ENCODE peak calls at places on chromosome X, in seven cellular contexts. F is activated naive CD8-positive, alpha-beta T cell treated with anti-CD3 and anti-CD28 coated beads, Interleukin-2, amount 10 ng/mL, durations not matched to agents 7 days and 5 days; C is BJ; G is epithelial cell of esophagus; R is GM12891; X is HFF-Myc; V is posterior cingulate gyrus. Z is an unnamed sample.

GRCh38 chrX:54397113-54397512 is 39.3 kb upstream of the WNK3 start:
- DNase-seq in G (peak), C (no peak), V (no peak), X (no peak), F (no peak), R (no peak), Z (no peak)

GRCh38 chrX:107684956-107685385 is 56.7 kb downstream of the PRPS1 start:
- DNase-seq in R (no peak), F (peak), X (peak), G (peak), C (no peak), V (no peak), Z (peak)

GRCh38 chrX:44978976-44979375 is 106.0 kb downstream of the KDM6A start:
- DNase-seq in F (no peak), R (no peak), C (no peak), X (no peak), G (no peak), V (no peak), Z (no peak)

GRCh38 chrX:123339201-123339905 is 155.3 kb downstream of the GRIA3 start:
- DNase-seq in R (no peak), G (peak), C (peak), F (no peak), X (no peak), V (no peak), Z (no peak)

GRCh38 chrX:71909956-71910355 is 689 bp upstream of the NHSL2 start:
- DNase-seq in X (no peak), G (no peak), F (no peak), R (no peak), C (no peak), V (no peak), Z (no peak)

GRCh38 chrX:42755820-42756219 is 22.1 kb downstream of the PPP1R2C start:
- DNase-seq in G (peak), F (no peak), V (peak), C (peak), R (no peak), X (no peak), Z (peak)

GRCh38 chrX:116317409-116317808 is 119.0 kb upstream of the SLC6A14 start:
- DNase-seq in X (peak), V (no peak), G (peak), R (no peak), C (no peak), F (no peak), Z (peak)

GRCh38 chrX:24153175-24153795 is 3.8 kb downstream of the ZFX start:
- DNase-seq in C (no peak), F (no peak), X (no peak), V (no peak), G (peak), R (no peak), Z (no peak)

GRCh38 chrX:132564026-132564425 is 75.2 kb upstream of the MBNL3 start:
- DNase-seq in X (peak), F (no peak), G (no peak), C (no peak), R (no peak), V (no peak), Z (no peak)

GRCh38 chrX:39491548-39492297 is 606.0 kb downstream of the BCOR start:
- DNase-seq in G (no peak), C (no peak), X (no peak), F (peak), V (no peak), R (no peak), Z (no peak)

GRCh38 chrX:40446927-40447326 is 133.8 kb upstream of the ATP6AP2 start:
- DNase-seq in C (no peak), G (no peak), V (no peak), X (no peak), F (no peak), R (no peak), Z (no peak)

GRCh38 chrX:108122748-108123147 is 31.2 kb downstream of the ATG4A start:
- DNase-seq in R (no peak), X (peak), G (peak), F (no peak), C (peak), V (no peak), Z (no peak)

GRCh38 chrX:20235755-20236154 is 31.0 kb downstream of the RPS6KA3 start:
- DNase-seq in R (no peak), G (no peak), F (no peak), X (no peak), V (no peak), C (no peak), Z (no peak)

GRCh38 chrX:54042609-54043010 is 1.7 kb downstream of the PHF8 start:
- DNase-seq in R (peak), C (no peak), X (no peak), G (peak), F (peak), V (no peak), Z (peak)

GRCh38 chrX:151975736-151976275 is 1.3 kb upstream of the GABRE start:
- DNase-seq in C (no peak), F (no peak), R (no peak), G (no peak), V (no peak), X (no peak), Z (no peak)